ENCODE peak calls at places on chromosomes 3 and 15, in eight cellular contexts. V, O, K, Z, C, H, N and P are unnamed samples.

GRCh38 chr3:151415289-151415688 is 30.7 kb upstream of the P2RY12 start:
- DNase-seq in V (no peak), O (no peak), K (no peak), Z (no peak), C (no peak), H (no peak), N (no peak), P (no peak)

GRCh38 chr15:81279621-81280051 is 44.3 kb downstream of the STARD5 start:
- DNase-seq in V (no peak), O (no peak), K (no peak), Z (no peak), C (peak; percentile 37), H (no peak), N (no peak), P (no peak)

GRCh38 chr3:163601426-163601825 is 1476.9 kb downstream of the SI start:
- DNase-seq in V (no peak), O (no peak), K (no peak), Z (no peak), C (no peak), H (no peak), N (no peak), P (no peak)

GRCh38 chr15:72680931-72681330 is 5.1 kb downstream of the HIGD2B start:
- DNase-seq in V (no peak), O (no peak), K (no peak), Z (no peak), C (no peak), H (no peak), N (no peak), P (no peak)

GRCh38 chr3:125602752-125603649 is 7.7 kb upstream of the OSBPL11 start:
- DNase-seq in V (no peak), O (peak; percentile 51), K (no peak), Z (no peak), C (peak; percentile 74), H (peak; percentile 31), N (peak; percentile 37), P (no peak)

GRCh38 chr15:101045835-101046691 is 126.9 kb downstream of the LRRK1 start:
- DNase-seq in V (no peak), O (no peak), K (no peak), Z (no peak), C (no peak), H (no peak), N (no peak), P (no peak)

GRCh38 chr3:129026728-129027543 is 25.8 kb downstream of the EFCC1 start:
- DNase-seq in V (peak; percentile 86), O (peak; percentile 83), K (peak; percentile 96), Z (peak; percentile 81), C (peak; percentile 77), H (peak; percentile 57), N (peak; percentile 94), P (peak; percentile 87)

GRCh38 chr15:84881520-84881830 is 3.0 kb upstream of the SLC28A1 start:
- DNase-seq in V (no peak), O (no peak), K (no peak), Z (no peak), C (no peak), H (no peak), N (no peak), P (no peak)

GRCh38 chr3:58204713-58205112 is 6.1 kb downstream of the DNASE1L3 start:
- DNase-seq in V (no peak), O (no peak), K (no peak), Z (no peak), C (no peak), H (no peak), N (no peak), P (no peak)

GRCh38 chr15:41207687-41208448 is 22.7 kb downstream of the EXD1 start:
- DNase-seq in V (no peak), O (no peak), K (no peak), Z (no peak), C (peak; percentile 15), H (no peak), N (no peak), P (no peak)

GRCh38 chr15:89450076-89451006 is 46.0 kb downstream of the RHCG start:
- DNase-seq in V (no peak), O (no peak), K (no peak), Z (no peak), C (no peak), H (no peak), N (no peak), P (no peak)

GRCh38 chr3:52299815-52300611 is 12.4 kb downstream of the GLYCTK start:
- DNase-seq in V (no peak), O (no peak), K (peak; percentile 24), Z (no peak), C (peak; percentile 39), H (no peak), N (no peak), P (no peak)

GRCh38 chr15:68578960-68579935 is at the start of gene CORO2B:
- DNase-seq in V (no peak), O (peak; percentile 71), K (peak; percentile 13), Z (no peak), C (no peak), H (no peak), N (peak; percentile 90), P (no peak)

GRCh38 chr3:162096874-162097273 is 600.3 kb downstream of the OTOL1 start:
- DNase-seq in V (no peak), O (no peak), K (no peak), Z (no peak), C (no peak), H (no peak), N (no peak), P (no peak)

GRCh38 chr3:22013641-22014040 is 262.6 kb upstream of the ZNF385D start:
- DNase-seq in V (no peak), O (no peak), K (no peak), Z (no peak), C (no peak), H (no peak), N (no peak), P (no peak)

GRCh38 chr3:127970966-127971592 is 56.0 kb downstream of the KBTBD12 start:
- DNase-seq in V (no peak), O (peak; percentile 68), K (peak; percentile 31), Z (no peak), C (peak; percentile 31), H (peak; percentile 44), N (peak; percentile 53), P (no peak)

GRCh38 chr15:70252056-70252935 is 154.6 kb upstream of the TLE3 start:
- DNase-seq in V (no peak), O (no peak), K (no peak), Z (no peak), C (no peak), H (no peak), N (peak; percentile 96), P (no peak)

GRCh38 chr3:147939425-147940196 is 530.4 kb downstream of the ZIC1 start:
- DNase-seq in V (no peak), O (no peak), K (no peak), Z (no peak), C (no peak), H (no peak), N (no peak), P (no peak)

GRCh38 chr3:129240436-129240835 is 9.0 kb upstream of the COPG1 start:
- DNase-seq in V (no peak), O (no peak), K (no peak), Z (no peak), C (no peak), H (no peak), N (no peak), P (no peak)

GRCh38 chr3:70021267-70021666 is 21.7 kb downstream of the SAMMSON start:
- DNase-seq in V (no peak), O (no peak), K (no peak), Z (no peak), C (no peak), H (no peak), N (no peak), P (no peak)

GRCh38 chr3:126969586-126969985 is 13.3 kb upstream of the PLXNA1 start:
- DNase-seq in V (no peak), O (no peak), K (no peak), Z (no peak), C (peak; percentile 47), H (no peak), N (no peak), P (no peak)

GRCh38 chr3:197789309-197789708 is 1.7 kb upstream of the LRCH3 start:
- DNase-seq in V (no peak), O (no peak), K (no peak), Z (no peak), C (no peak), H (no peak), N (no peak), P (no peak)

GRCh38 chr3:175041369-175041768 is 182.2 kb downstream of the NAALADL2 start:
- DNase-seq in V (no peak), O (no peak), K (no peak), Z (no peak), C (peak; percentile 20), H (no peak), N (no peak), P (no peak)

GRCh38 chr3:28544236-28544635 is 195.6 kb upstream of the AZI2 start:
- DNase-seq in V (no peak), O (no peak), K (no peak), Z (no peak), C (no peak), H (no peak), N (no peak), P (no peak)

GRCh38 chr15:99141943-99142342 is 37.1 kb downstream of the SYNM start:
- DNase-seq in V (no peak), O (no peak), K (no peak), Z (no peak), C (no peak), H (no peak), N (no peak), P (no peak)

GRCh38 chr15:35448294-35448693 is 97.7 kb downstream of the DPH6 start:
- DNase-seq in V (no peak), O (no peak), K (no peak), Z (no peak), C (no peak), H (no peak), N (no peak), P (no peak)

GRCh38 chr15:33278816-33279612 is 31.8 kb upstream of the RYR3 start:
- DNase-seq in V (no peak), O (peak; percentile 78), K (no peak), Z (no peak), C (peak; percentile 96), H (peak; percentile 49), N (no peak), P (no peak)

GRCh38 chr3:64552160-64552559 is 135.6 kb downstream of the ADAMTS9 start:
- DNase-seq in V (no peak), O (no peak), K (no peak), Z (no peak), C (no peak), H (no peak), N (no peak), P (no peak)

GRCh38 chr3:14333215-14333614 is 69.2 kb upstream of the SLC6A6 start:
- DNase-seq in V (no peak), O (no peak), K (no peak), Z (no peak), C (no peak), H (no peak), N (no peak), P (no peak)

GRCh38 chr15:81813215-81813614 is 232.6 kb downstream of the MEX3B start:
- DNase-seq in V (no peak), O (no peak), K (no peak), Z (no peak), C (no peak), H (no peak), N (no peak), P (no peak)

GRCh38 chr15:90002428-90002844 is 1.3 kb downstream of the ZNF710 start:
- DNase-seq in V (no peak), O (peak; percentile 68), K (peak; percentile 49), Z (no peak), C (no peak), H (no peak), N (no peak), P (no peak)

GRCh38 chr3:65995030-65995429 is 43.7 kb downstream of the MAGI1 start:
- DNase-seq in V (no peak), O (peak; percentile 56), K (no peak), Z (no peak), C (peak; percentile 56), H (peak; percentile 18), N (no peak), P (no peak)

GRCh38 chr3:194255252-194256039 is 95.7 kb downstream of the CPN2 start:
- DNase-seq in V (peak; percentile 41), O (no peak), K (peak; percentile 78), Z (peak; percentile 15), C (no peak), H (no peak), N (no peak), P (no peak)

GRCh38 chr3:149547954-149548728 is 73.6 kb downstream of the TM4SF4 start:
- DNase-seq in V (no peak), O (peak; percentile 74), K (no peak), Z (no peak), C (peak; percentile 72), H (peak; percentile 84), N (no peak), P (no peak)